ENCODE peak calls at places on chromosomes 6 and 20, in four cellular contexts. X, B, G and H are unnamed samples.

GRCh38 chr20:48397689-48398005 is 430.2 kb downstream of the PREX1 start:
- DNase-seq in G (no peak), B (no peak), X (no peak), H (no peak)

GRCh38 chr6:24646771-24647170 is 780 bp upstream of the KIAA0319 start:
- DNase-seq in B (no peak), X (no peak), G (no peak), H (peak)

GRCh38 chr20:24494460-24494920 is 25.1 kb downstream of the SYNDIG1 start:
- DNase-seq in G (no peak), X (no peak), B (no peak), H (no peak)

GRCh38 chr6:169158750-169159149 is 94.9 kb downstream of the THBS2 start:
- DNase-seq in G (no peak), X (no peak), B (no peak), H (no peak)

GRCh38 chr20:33419140-33419974 is 18.0 kb upstream of the CDK5RAP1 start:
- DNase-seq in G (no peak), B (no peak), X (no peak), H (no peak)

GRCh38 chr6:134678436-134678889 is 271.4 kb downstream of the ALDH8A1 start:
- DNase-seq in X (no peak), G (no peak), B (no peak), H (no peak)

GRCh38 chr20:44104807-44105517 is 82.0 kb downstream of the JPH2 start:
- DNase-seq in G (no peak), X (no peak), B (no peak), H (peak)

GRCh38 chr20:38133680-38134426 is 31.2 kb downstream of the TGM2 start:
- DNase-seq in X (no peak), B (peak), G (no peak), H (no peak)

GRCh38 chr6:34056301-34056700 is 89.6 kb downstream of the GRM4 start:
- DNase-seq in X (peak), B (peak), G (no peak), H (peak)

GRCh38 chr20:1823421-1823892 is 71.8 kb upstream of the SIRPA start:
- DNase-seq in X (no peak), G (no peak), B (no peak), H (no peak)

GRCh38 chr6:159807150-159807859 is 7.2 kb downstream of the PNLDC1 start:
- DNase-seq in X (no peak), G (no peak), B (no peak), H (peak)

GRCh38 chr6:20703049-20703448 is 168.8 kb downstream of the CDKAL1 start:
- DNase-seq in B (no peak), G (no peak), X (no peak), H (no peak)

GRCh38 chr6:71886184-71887005 is at the start of gene RIMS1:
- DNase-seq in X (no peak), G (no peak), B (peak), H (no peak)

GRCh38 chr20:33531047-33531877 is 41.4 kb downstream of the CBFA2T2 start:
- DNase-seq in X (no peak), B (no peak), G (no peak), H (no peak)

GRCh38 chr6:10720229-10720959 is 2.5 kb upstream of the TMEM14C start:
- DNase-seq in G (no peak), X (no peak), B (peak), H (peak)

GRCh38 chr6:163354779-163355431 is 59.6 kb upstream of the QKI start:
- DNase-seq in X (no peak), B (peak), G (no peak), H (no peak)

GRCh38 chr6:11263185-11263817 is 30.8 kb upstream of the NEDD9 start:
- DNase-seq in X (no peak), G (peak), B (peak), H (peak)

GRCh38 chr6:88047510-88048150 is at the start of gene SPACA1:
- DNase-seq in B (no peak), G (no peak), X (no peak), H (no peak)

GRCh38 chr20:57919059-57919458 is 209.2 kb upstream of the PMEPA1 start:
- DNase-seq in G (no peak), X (no peak), B (peak), H (no peak)

GRCh38 chr20:57921701-57922482 is 212.1 kb upstream of the PMEPA1 start:
- DNase-seq in G (no peak), X (no peak), B (peak), H (no peak)

GRCh38 chr20:57918546-57918945 is 208.7 kb upstream of the PMEPA1 start:
- DNase-seq in G (no peak), B (peak), X (no peak), H (no peak)

GRCh38 chr20:57922701-57923100 is 212.9 kb upstream of the PMEPA1 start:
- DNase-seq in B (peak), G (no peak), X (no peak), H (no peak)

DNA sequence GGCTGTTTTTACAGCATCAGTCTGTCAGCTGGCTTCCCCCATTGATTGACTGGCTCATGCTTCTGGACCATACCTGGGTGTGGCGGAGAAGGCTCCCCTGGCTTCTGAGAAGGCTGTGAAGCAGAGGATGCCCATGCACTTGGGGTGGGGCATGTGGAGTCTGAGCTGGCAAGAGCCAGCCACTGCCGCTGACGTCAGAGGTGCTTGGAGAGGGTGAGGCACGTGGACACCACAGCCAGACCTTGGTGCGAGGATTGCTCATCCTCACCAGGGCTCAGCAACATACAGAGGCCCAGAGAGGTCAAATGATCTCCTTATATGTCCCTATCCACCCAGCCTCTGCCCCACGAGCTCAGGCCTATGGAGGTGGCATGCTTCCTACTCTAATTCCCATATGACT is 211.2 kb upstream of the PMEPA1 start:
- DNase-seq in B (peak), G (no peak), X (no peak), H (no peak)
- TF ChIP-seq CTCF in B (no peak), G (no peak), X (no peak), H (no peak)

DNA sequence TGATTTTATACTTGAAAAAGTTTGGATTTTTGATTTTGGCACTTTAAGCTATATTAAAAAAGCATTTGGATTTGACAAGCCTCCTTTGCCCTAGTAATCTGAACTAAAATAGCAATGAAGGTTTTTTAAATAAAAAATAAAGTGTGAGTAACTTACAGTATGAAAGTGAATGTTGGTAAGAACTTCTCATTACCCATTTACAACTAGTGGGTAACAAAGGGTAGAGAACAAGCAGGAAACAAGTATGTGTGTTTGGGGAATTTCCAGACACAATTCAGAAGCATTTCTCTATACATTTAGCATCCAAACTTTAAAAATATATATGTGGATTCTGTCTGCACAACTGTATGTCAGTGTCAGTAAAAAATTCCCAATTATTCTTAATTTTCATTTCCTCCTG is 2.9 kb downstream of the TMEM30A start:
- DNase-seq in X (no peak), B (no peak), G (no peak), H (no peak)
- H3K27ac ChIP-seq in X (no peak), B (peak), G (peak), H (no peak)

DNA sequence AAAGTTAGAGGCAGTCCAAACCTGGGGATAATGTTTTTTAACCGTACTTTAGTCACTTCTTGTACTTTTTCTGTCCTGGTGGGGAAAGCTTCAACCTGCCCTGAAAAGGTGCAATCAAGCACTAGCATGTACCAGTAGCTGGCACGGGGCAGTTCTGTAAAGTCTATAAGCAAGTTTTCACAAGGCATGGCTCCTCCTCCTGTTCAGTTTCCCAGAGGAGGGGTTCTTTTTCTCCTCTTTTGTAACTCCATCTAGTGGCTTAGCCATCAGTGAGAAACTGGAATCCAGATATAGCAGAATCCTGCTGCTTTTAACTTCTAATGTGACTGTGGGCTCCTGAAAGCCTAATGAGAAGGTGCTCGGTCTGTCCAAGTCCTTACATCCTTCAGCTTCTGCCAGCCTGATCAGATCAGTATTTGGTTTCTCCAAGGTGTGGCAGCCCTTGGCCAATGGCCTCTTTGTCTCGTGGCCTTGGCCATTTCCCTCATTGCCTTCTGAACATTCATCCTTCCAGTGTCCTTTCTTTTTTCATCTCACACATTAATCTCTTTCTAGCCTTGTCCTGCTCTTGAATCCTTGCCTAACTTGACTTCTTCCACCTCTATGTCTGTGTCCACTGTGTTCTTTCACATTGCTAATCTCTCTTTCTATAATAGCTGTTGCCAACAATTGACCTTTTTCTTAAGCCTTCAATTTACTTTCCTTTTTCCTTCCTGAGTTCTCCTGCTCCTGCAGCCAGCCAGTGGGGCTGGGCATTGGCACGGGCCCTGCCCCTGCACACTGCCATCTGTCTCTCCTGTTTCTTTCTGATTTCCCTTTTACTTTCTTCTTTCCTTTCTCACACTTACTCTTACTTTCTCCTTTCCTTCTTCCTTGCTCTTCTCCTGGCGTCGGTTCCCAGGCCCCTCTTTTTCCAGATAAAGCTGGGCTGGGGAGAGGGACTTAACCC is 222.0 kb upstream of the SYNCRIP start:
- DNase-seq in G (no peak), B (no peak), X (no peak), H (no peak)
- TF ChIP-seq CTCF in G (peak), B (no peak), X (no peak), H (peak)

GRCh38 chr6:15131234-15132195 is 114.4 kb upstream of the JARID2 start:
- DNase-seq in X (no peak), B (no peak), G (no peak), H (no peak)
- H3K27ac ChIP-seq in X (no peak), B (no peak), G (no peak), H (peak)

DNA sequence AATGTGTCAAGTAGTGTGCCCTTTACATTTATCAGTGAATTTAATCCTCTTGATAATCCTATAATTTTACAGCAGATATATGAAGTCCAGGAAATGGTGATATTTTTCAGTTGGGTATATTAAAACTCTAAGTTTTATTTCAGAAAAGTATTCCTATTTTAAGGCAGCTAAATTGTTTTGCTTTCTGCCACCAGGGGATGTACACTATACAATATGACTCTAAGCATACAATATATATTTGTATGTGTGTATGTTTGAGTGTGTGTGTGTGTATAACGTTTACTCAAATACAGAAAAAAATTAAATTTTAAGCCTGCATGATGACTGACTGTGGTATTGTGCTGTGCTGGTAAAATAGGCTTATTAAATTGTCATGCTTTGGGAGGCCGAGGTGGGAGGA is 102.0 kb upstream of the RUNX2 start:
- DNase-seq in G (no peak), X (no peak), B (no peak), H (no peak)
- TF ChIP-seq CTCF in G (peak), X (peak), B (no peak), H (no peak)

GRCh38 chr6:42403831-42404230 is 47.9 kb downstream of the TRERF1 start:
- DNase-seq in X (no peak), G (no peak), B (no peak), H (no peak)

GRCh38 chr6:42404494-42404893 is 47.2 kb downstream of the TRERF1 start:
- DNase-seq in X (peak), G (no peak), B (no peak), H (peak)

GRCh38 chr6:42405025-42405424 is 46.7 kb downstream of the TRERF1 start:
- DNase-seq in X (no peak), B (no peak), G (no peak), H (no peak)

GRCh38 chr6:42402184-42402583 is 49.5 kb downstream of the TRERF1 start:
- DNase-seq in B (no peak), X (peak), G (peak), H (peak)

GRCh38 chr6:42403415-42403814 is 48.3 kb downstream of the TRERF1 start:
- DNase-seq in B (no peak), X (no peak), G (no peak), H (peak)
- H3K27ac ChIP-seq in B (no peak), X (peak), G (peak), H (peak)

GRCh38 chr20:57583289-57584257 is 22.7 kb downstream of the PCK1 start:
- DNase-seq in X (no peak), B (no peak), G (no peak), H (no peak)
- TF ChIP-seq CTCF in X (no peak), B (no peak), G (no peak), H (peak)